ENCODE peak calls at places on chromosomes 4 and X, in ten cellular contexts. Z, X, H, M, P, B, R, N, A and L are unnamed samples.

GRCh38 chr4:33890841-33891240 is 2353.5 kb downstream of the ARAP2 start:
- DNase-seq in P (no peak), N (no peak), R (no peak), A (no peak), H (no peak), Z (no peak), M (no peak), X (no peak), B (peak; percentile 5), L (no peak)

GRCh38 chr4:173466101-173466500 is 63.9 kb downstream of the HAND2 start:
- DNase-seq in H (peak; percentile 81), P (no peak), N (no peak), M (no peak), B (no peak), A (no peak), X (no peak), R (no peak), Z (no peak), L (no peak)

GRCh38 chrX:24216827-24217226 is 67.3 kb downstream of the ZFX start:
- DNase-seq in N (no peak), A (no peak), M (no peak), H (no peak), R (no peak), B (no peak), X (no peak), Z (no peak), P (no peak), L (no peak)

GRCh38 chrX:119541188-119541587 is 24.0 kb downstream of the STEEP1 start:
- DNase-seq in R (no peak), P (no peak), N (no peak), M (peak; percentile 57), X (no peak), B (peak; percentile 83), Z (no peak), H (peak; percentile 74), A (no peak), L (no peak)

GRCh38 chr4:145618210-145618911 is 824 bp upstream of the MMAA start:
- DNase-seq in M (peak; percentile 65), B (peak; percentile 57), N (peak; percentile 43), P (no peak), R (no peak), X (no peak), H (no peak), A (no peak), Z (no peak), L (no peak)

GRCh38 chr4:152431287-152431686 is 104.6 kb downstream of the FBXW7 start:
- DNase-seq in P (no peak), N (no peak), A (no peak), R (no peak), X (no peak), B (no peak), M (no peak), Z (no peak), H (no peak), L (no peak)

GRCh38 chrX:102832661-102833060 is 104.4 kb upstream of the RAB40AL start:
- DNase-seq in H (peak; percentile 76), M (peak; percentile 34), N (no peak), R (no peak), A (no peak), B (peak; percentile 85), Z (no peak), X (no peak), P (no peak), L (no peak)

GRCh38 chrX:47247206-47247998 is 14.6 kb downstream of the USP11 start:
- DNase-seq in B (peak; percentile 52), Z (no peak), P (no peak), N (no peak), M (peak; percentile 22), A (no peak), H (peak; percentile 75), X (no peak), R (no peak), L (no peak)

GRCh38 chrX:107482046-107482445 is 32.6 kb downstream of the FRMPD3 start:
- DNase-seq in X (no peak), P (no peak), H (peak; percentile 7), Z (no peak), M (no peak), R (no peak), B (no peak), N (no peak), A (no peak), L (no peak)

GRCh38 chrX:52424658-52425057 is 55.8 kb downstream of the XAGE2 start:
- DNase-seq in X (no peak), P (no peak), A (no peak), B (peak; percentile 81), M (peak; percentile 10), Z (no peak), N (no peak), H (peak; percentile 45), R (no peak), L (no peak)

GRCh38 chr4:42420120-42420519 is 22.8 kb downstream of the SHISA3 start:
- DNase-seq in M (no peak), H (peak; percentile 77), A (no peak), X (no peak), R (no peak), N (no peak), P (no peak), Z (no peak), B (no peak), L (no peak)

GRCh38 chrX:49250066-49250465 is 14.4 kb downstream of the FOXP3 start:
- DNase-seq in A (no peak), X (no peak), H (no peak), R (no peak), N (no peak), M (no peak), P (no peak), Z (no peak), B (no peak), L (no peak)
- H3K36me3 ChIP-seq in A (no peaks in the 10 kb centered on the region), X (no peaks in the 10 kb centered on the region), H (no peaks in the 10 kb centered on the region), R (no peaks in the 10 kb centered on the region), N (peaks cover 9% of the 10 kb centered on the region), M (no peaks in the 10 kb centered on the region), P (no peaks in the 10 kb centered on the region), Z (no peaks in the 10 kb centered on the region), B (no peaks in the 10 kb centered on the region), L (no peaks in the 10 kb centered on the region)

GRCh38 chr4:54737421-54737820 is 79.7 kb downstream of the KIT start:
- DNase-seq in X (no peak), N (no peak), Z (no peak), B (no peak), A (no peak), M (no peak), H (no peak), R (no peak), P (no peak), L (no peak)
- H3K36me3 ChIP-seq in X (no peaks in the 10 kb centered on the region), N (no peaks in the 10 kb centered on the region), Z (peaks cover 4% of the 10 kb centered on the region), B (no peaks in the 10 kb centered on the region), A (no peaks in the 10 kb centered on the region), M (no peaks in the 10 kb centered on the region), H (no peaks in the 10 kb centered on the region), R (peaks cover 16% of the 10 kb centered on the region), P (no peaks in the 10 kb centered on the region), L (no peaks in the 10 kb centered on the region)

GRCh38 chr4:5678977-5679376 is 29.4 kb downstream of the EVC2 start:
- DNase-seq in Z (no peak), X (no peak), R (no peak), M (peak; percentile 36), B (peak; percentile 28), N (no peak), H (peak; percentile 27), P (no peak), A (no peak), L (no peak)

GRCh38 chr4:5685296-5685695 is 23.1 kb downstream of the EVC2 start:
- DNase-seq in R (no peak), N (no peak), Z (no peak), B (no peak), H (no peak), X (no peak), M (no peak), P (no peak), A (no peak), L (no peak)

GRCh38 chr4:5686338-5686737 is 22.0 kb downstream of the EVC2 start:
- DNase-seq in Z (no peak), A (no peak), X (no peak), B (no peak), N (no peak), H (no peak), M (no peak), R (no peak), P (no peak), L (no peak)

GRCh38 chr4:5689065-5689464 is 19.3 kb downstream of the EVC2 start:
- DNase-seq in X (no peak), P (no peak), M (no peak), N (no peak), R (no peak), Z (no peak), B (no peak), A (no peak), H (no peak), L (no peak)

GRCh38 chr4:5683566-5683965 is 24.8 kb downstream of the EVC2 start:
- DNase-seq in H (no peak), Z (no peak), P (no peak), B (no peak), R (no peak), X (no peak), N (no peak), M (no peak), A (peak; percentile 24), L (no peak)
- H3K36me3 ChIP-seq in H (peaks cover 14% of the 10 kb centered on the region), Z (no peaks in the 10 kb centered on the region), P (no peaks in the 10 kb centered on the region), B (peaks cover 32% of the 10 kb centered on the region), R (peaks cover 55% of the 10 kb centered on the region), X (no peaks in the 10 kb centered on the region), N (peaks cover 10% of the 10 kb centered on the region), M (peaks cover 78% of the 10 kb centered on the region), A (no peaks in the 10 kb centered on the region), L (no peaks in the 10 kb centered on the region)

GRCh38 chr4:1249731-1250526 is 999 bp upstream of the CTBP1 start:
- DNase-seq in H (peak; percentile 67), B (peak; percentile 74), X (peak; percentile 90), R (peak; percentile 70), N (no peak), Z (peak; percentile 53), P (no peak), A (peak; percentile 61), M (no peak), L (peak; percentile 68)
- H3K36me3 ChIP-seq in H (peaks cover 9% of the 10 kb centered on the region), B (no peaks in the 10 kb centered on the region), X (no peaks in the 10 kb centered on the region), R (no peaks in the 10 kb centered on the region), N (peaks cover 6% of the 10 kb centered on the region), Z (no peaks in the 10 kb centered on the region), P (peaks cover 5% of the 10 kb centered on the region), A (no peaks in the 10 kb centered on the region), M (peaks cover 6% of the 10 kb centered on the region), L (no peaks in the 10 kb centered on the region)

GRCh38 chrX:41177297-41177696 is 92.1 kb downstream of the USP9X start:
- DNase-seq in R (no peak), N (no peak), P (no peak), Z (no peak), A (no peak), X (no peak), B (no peak), M (no peak), H (no peak), L (no peak)
- H3K36me3 ChIP-seq in R (peaks cover 2% of the 10 kb centered on the region), N (peaks cover 18% of the 10 kb centered on the region), P (no peaks in the 10 kb centered on the region), Z (no peaks in the 10 kb centered on the region), A (no peaks in the 10 kb centered on the region), X (no peaks in the 10 kb centered on the region), B (peaks cover 5% of the 10 kb centered on the region), M (peaks cover 46% of the 10 kb centered on the region), H (peaks cover 1% of the 10 kb centered on the region), L (no peaks in the 10 kb centered on the region)

DNA sequence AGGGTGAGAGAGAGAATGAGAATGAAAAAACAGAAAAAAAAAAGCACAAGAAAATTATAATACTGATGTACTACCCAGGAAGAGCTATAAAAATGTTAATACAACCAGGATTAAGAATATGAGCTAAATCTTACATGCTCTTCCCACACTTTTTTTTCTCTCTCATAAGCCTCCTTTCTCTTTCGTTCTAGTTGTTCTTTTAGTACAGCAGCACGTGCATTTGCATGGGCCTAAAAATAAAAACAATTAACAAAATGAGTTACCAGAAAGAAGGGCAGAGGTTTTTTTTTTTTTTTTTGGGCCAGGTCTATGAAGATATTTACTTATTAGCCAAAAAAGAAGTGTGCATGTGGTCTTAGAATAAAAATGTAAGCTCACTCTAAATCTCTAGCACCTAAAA is 105.5 kb downstream of the NEK1 start:
- DNase-seq in N (no peak), B (no peak), P (no peak), X (no peak), R (no peak), M (no peak), A (no peak), Z (no peak), H (no peak), L (no peak)
- H3K36me3 ChIP-seq in N (peaks cover 20% of the 10 kb centered on the region), B (peaks cover 17% of the 10 kb centered on the region), P (no peaks in the 10 kb centered on the region), X (no peaks in the 10 kb centered on the region), R (peaks cover 51% of the 10 kb centered on the region), M (peaks cover 50% of the 10 kb centered on the region), A (no peaks in the 10 kb centered on the region), Z (peaks cover 2% of the 10 kb centered on the region), H (no peaks in the 10 kb centered on the region), L (no peaks in the 10 kb centered on the region)